ENCODE peak calls at places on chromosomes 2 and 18, in nine cellular contexts. Y, Z, M, I, J, N, W, Q and H are unnamed samples.

GRCh38 chr2:97737421-97738235 is 24.3 kb downstream of the ZAP70 start:
- DNase-seq in Y (no peak), Z (no peak), M (no peak), I (no peak), J (peak; percentile 74), N (no peak), W (no peak), Q (no peak), H (no peak)

GRCh38 chr18:76788571-76789317 is 33.6 kb upstream of the ZNF236 start:
- DNase-seq in Y (no peak), Z (no peak), M (no peak), I (no peak), J (no peak), N (no peak), W (no peak), Q (no peak), H (no peak)

GRCh38 chr2:238061310-238062202 is 755 bp downstream of the SCLY start:
- DNase-seq in Y (peak; percentile 33), Z (peak; percentile 38), M (no peak), I (no peak), J (peak; percentile 84), N (peak; percentile 41), W (peak; percentile 48), Q (peak; percentile 7), H (peak; percentile 52)

GRCh38 chr2:237919593-237919992 is 47.2 kb upstream of the UBE2F start:
- DNase-seq in Y (no peak), Z (no peak), M (no peak), I (no peak), J (no peak), N (no peak), W (no peak), Q (no peak), H (no peak)

GRCh38 chr2:142687509-142687908 is 190.0 kb upstream of the KYNU start:
- DNase-seq in Y (no peak), Z (no peak), M (no peak), I (no peak), J (no peak), N (no peak), W (no peak), Q (no peak), H (no peak)

GRCh38 chr2:207487650-207488315 is 42.0 kb upstream of the CREB1 start:
- DNase-seq in Y (peak; percentile 95), Z (peak; percentile 90), M (no peak), I (peak; percentile 62), J (no peak), N (no peak), W (peak; percentile 87), Q (no peak), H (peak; percentile 75)

GRCh38 chr18:24063121-24063731 is 48.7 kb downstream of the TTC39C start:
- DNase-seq in Y (peak; percentile 78), Z (peak; percentile 68), M (no peak), I (no peak), J (no peak), N (no peak), W (peak; percentile 61), Q (no peak), H (peak; percentile 26)

GRCh38 chr2:237904806-237905599 is 45.6 kb downstream of the RAMP1 start:
- DNase-seq in Y (peak; percentile 91), Z (peak; percentile 27), M (no peak), I (no peak), J (no peak), N (no peak), W (no peak), Q (no peak), H (no peak)

GRCh38 chr2:172119089-172119488 is 16.4 kb upstream of the DLX2 start:
- DNase-seq in Y (peak; percentile 82), Z (peak; percentile 69), M (no peak), I (no peak), J (no peak), N (no peak), W (peak; percentile 85), Q (no peak), H (peak; percentile 82)

GRCh38 chr18:59516356-59517155 is 157.5 kb upstream of the LMAN1 start:
- DNase-seq in Y (peak; percentile 92), Z (peak; percentile 38), M (no peak), I (peak; percentile 60), J (no peak), N (peak; percentile 17), W (peak; percentile 40), Q (no peak), H (peak; percentile 61)

GRCh38 chr2:161230959-161231358 is 70.7 kb downstream of the TANK start:
- DNase-seq in Y (no peak), Z (no peak), M (no peak), I (no peak), J (no peak), N (no peak), W (no peak), Q (no peak), H (no peak)

GRCh38 chr2:182868423-182868822 is 2.0 kb upstream of the FRZB start:
- DNase-seq in Y (no peak), Z (no peak), M (no peak), I (no peak), J (no peak), N (no peak), W (no peak), Q (no peak), H (no peak)

GRCh38 chr18:51070545-51070944 is 40.5 kb downstream of the SMAD4 start:
- DNase-seq in Y (peak; percentile 93), Z (peak; percentile 87), M (no peak), I (peak; percentile 29), J (no peak), N (no peak), W (peak; percentile 75), Q (no peak), H (peak; percentile 76)

GRCh38 chr2:56287974-56288373 is 104.2 kb downstream of the CCDC85A start:
- DNase-seq in Y (no peak), Z (no peak), M (no peak), I (peak; percentile 2), J (no peak), N (no peak), W (peak; percentile 6), Q (no peak), H (no peak)

GRCh38 chr2:56291711-56292110 is 107.9 kb downstream of the CCDC85A start:
- DNase-seq in Y (no peak), Z (no peak), M (no peak), I (no peak), J (no peak), N (no peak), W (no peak), Q (no peak), H (no peak)

GRCh38 chr2:56286936-56287335 is 103.1 kb downstream of the CCDC85A start:
- DNase-seq in Y (no peak), Z (no peak), M (no peak), I (no peak), J (no peak), N (no peak), W (no peak), Q (no peak), H (no peak)

GRCh38 chr2:56287508-56287907 is 103.7 kb downstream of the CCDC85A start:
- DNase-seq in Y (no peak), Z (no peak), M (no peak), I (no peak), J (no peak), N (no peak), W (no peak), Q (no peak), H (no peak)

GRCh38 chr2:56288863-56289580 is 105.2 kb downstream of the CCDC85A start:
- DNase-seq in Y (no peak), Z (no peak), M (no peak), I (no peak), J (no peak), N (no peak), W (no peak), Q (no peak), H (no peak)
- TF ChIP-seq CTCF in Y (no peak), Z (no peak), M (no peak), I (peak; percentile 18), J (peak; percentile 24), N (no peak), W (peak; percentile 14), Q (no peak), H (no peak)

DNA sequence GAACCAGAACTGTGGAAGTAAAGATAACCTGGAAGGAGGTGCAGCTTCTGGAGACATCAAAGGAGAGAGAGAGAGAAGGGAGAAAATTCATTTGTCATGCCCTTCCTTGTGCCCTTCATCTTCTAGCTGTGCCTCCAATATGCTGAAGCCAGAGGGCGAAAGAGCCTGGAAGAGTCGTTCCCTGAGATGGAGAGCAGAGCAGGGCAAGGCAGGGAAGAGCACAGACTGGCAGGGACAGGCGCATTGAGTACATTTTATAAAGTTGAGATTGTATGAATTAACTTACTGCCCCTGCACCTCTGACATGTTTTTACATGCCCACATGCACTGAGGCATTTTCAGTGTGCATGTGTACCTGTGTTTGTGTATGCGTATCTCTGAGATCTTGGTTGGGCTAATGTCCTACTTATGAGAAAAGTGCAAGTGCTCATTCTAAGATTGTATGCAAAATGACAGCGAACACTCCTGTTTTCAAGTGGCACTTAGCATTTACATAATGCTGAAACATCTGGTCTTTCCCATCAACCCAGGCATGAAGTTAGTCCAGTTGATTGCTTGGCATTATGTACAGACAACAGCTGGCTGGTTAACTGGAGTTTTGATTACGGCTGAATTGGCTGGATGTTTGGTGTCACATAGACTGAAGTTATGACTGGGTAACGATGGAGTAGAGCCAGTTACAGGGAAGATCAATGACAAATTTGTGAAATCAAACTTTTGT is 23.7 kb upstream of the MMADHC start:
- DNase-seq in Y (no peak), Z (no peak), M (no peak), I (no peak), J (no peak), N (no peak), W (peak; percentile 52), Q (no peak), H (no peak)
- TF ChIP-seq CTCF in Y (no peak), Z (peak; percentile 27), M (no peak), I (no peak), J (no peak), N (no peak), W (peak; percentile 61), Q (peak; percentile 27), H (no peak)

GRCh38 chr2:209556354-209556961 is 132.6 kb downstream of the MAP2 start:
- DNase-seq in Y (peak; percentile 59), Z (peak; percentile 61), M (peak; percentile 15), I (peak; percentile 18), J (no peak), N (no peak), W (peak; percentile 76), Q (no peak), H (peak; percentile 62)
- TF ChIP-seq CTCF in Y (peak; percentile 67), Z (peak; percentile 62), M (peak; percentile 49), I (peak; percentile 62), J (peak; percentile 28), N (no peak), W (peak; percentile 75), Q (peak; percentile 50), H (peak; percentile 61)

GRCh38 chr2:121479882-121480522 is 50.7 kb upstream of the RNU4ATAC start:
- DNase-seq in Y (no peak), Z (peak; percentile 46), M (no peak), I (no peak), J (no peak), N (no peak), W (no peak), Q (no peak), H (peak; percentile 82)
- TF ChIP-seq CTCF in Y (no peak), Z (no peak), M (peak; percentile 21), I (peak; percentile 32), J (peak; percentile 30), N (no peak), W (peak; percentile 15), Q (no peak), H (peak; percentile 28)

DNA sequence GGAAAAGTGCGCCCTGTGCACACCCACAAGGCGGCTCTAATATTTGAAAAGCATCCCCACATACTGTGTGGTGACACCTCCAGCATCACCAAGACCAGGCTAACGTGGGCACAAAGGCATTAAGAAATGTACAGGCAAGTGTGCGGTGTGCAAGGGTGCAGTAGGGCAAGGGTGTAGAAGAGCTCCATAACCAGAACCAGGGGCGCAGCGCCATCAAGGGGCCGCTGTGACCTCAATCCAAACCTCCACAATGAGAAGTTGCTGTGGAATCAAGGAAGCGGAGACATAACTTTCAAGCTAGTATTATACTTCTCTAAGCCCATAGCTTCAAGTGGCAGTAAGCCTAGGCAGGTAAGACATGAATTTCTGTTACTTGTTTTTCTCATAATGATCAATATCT is 13.0 kb downstream of the L3MBTL4 start:
- DNase-seq in Y (no peak), Z (no peak), M (no peak), I (no peak), J (no peak), N (peak; percentile 58), W (no peak), Q (peak; percentile 18), H (no peak)
- TF ChIP-seq CTCF in Y (peak; percentile 14), Z (peak; percentile 24), M (peak; percentile 20), I (peak; percentile 44), J (no peak), N (no peak), W (no peak), Q (peak; percentile 50), H (no peak)